ENCODE peak calls at places on chromosome 4, in ten cellular contexts. W, T, O, E, G, J, V, F, I and N are unnamed samples.

GRCh38 chr4:54585321-54586000 is 72.3 kb upstream of the KIT start:
- DNase-seq in J (no peak), F (no peak), E (no peak), V (no peak), I (peak; percentile 66), G (no peak), O (no peak), W (no peak), T (peak; percentile 7), N (no peak)

GRCh38 chr4:31674313-31674947 is 954.3 kb downstream of the PCDH7 start:
- DNase-seq in O (no peak), F (no peak), V (peak; percentile 54), E (no peak), I (peak; percentile 16), G (no peak), W (no peak), J (no peak), T (peak; percentile 22), N (peak; percentile 43)

GRCh38 chr4:100076753-100077152 is 113.5 kb downstream of the DDIT4L start:
- DNase-seq in V (no peak), O (no peak), T (peak; percentile 17), I (no peak), J (no peak), G (no peak), W (no peak), F (no peak), E (no peak), N (peak; percentile 12)

GRCh38 chr4:148258526-148258925 is 183.7 kb downstream of the NR3C2 start:
- DNase-seq in E (no peak), I (no peak), G (no peak), W (no peak), F (no peak), T (no peak), O (no peak), J (no peak), V (no peak), N (no peak)

GRCh38 chr4:141571368-141571767 is 65.0 kb upstream of the IL15 start:
- DNase-seq in W (no peak), I (peak; percentile 39), T (peak; percentile 49), E (no peak), F (no peak), G (no peak), O (no peak), J (no peak), V (no peak), N (peak; percentile 19)

GRCh38 chr4:10619855-10620254 is 64.7 kb downstream of the CLNK start:
- DNase-seq in F (no peak), E (no peak), J (no peak), V (no peak), O (no peak), T (no peak), I (no peak), G (no peak), W (no peak), N (no peak)

GRCh38 chr4:8534129-8534528 is 46.1 kb upstream of the GPR78 start:
- DNase-seq in F (no peak), G (peak; percentile 25), J (no peak), I (peak; percentile 33), W (no peak), V (no peak), T (peak; percentile 24), E (no peak), O (no peak), N (peak; percentile 46)

GRCh38 chr4:183335369-183335940 is 13.2 kb upstream of the CLDN24 start:
- DNase-seq in G (no peak), J (no peak), F (no peak), I (peak; percentile 78), E (peak; percentile 52), W (peak; percentile 86), T (peak; percentile 94), O (no peak), V (peak; percentile 83), N (peak; percentile 73)

GRCh38 chr4:149050840-149051239 is 608.6 kb upstream of the NR3C2 start:
- DNase-seq in E (no peak), I (no peak), F (no peak), O (no peak), G (no peak), V (no peak), J (no peak), T (no peak), W (no peak), N (no peak)

GRCh38 chr4:82721819-82722423 is 76.7 kb downstream of the SCD5 start:
- DNase-seq in G (no peak), J (no peak), V (peak; percentile 16), I (no peak), F (no peak), E (no peak), W (peak; percentile 37), T (no peak), O (no peak), N (peak; percentile 45)

GRCh38 chr4:22179124-22179874 is 230.7 kb upstream of the KCNIP4 start:
- DNase-seq in W (no peak), F (no peak), V (no peak), J (no peak), E (peak; percentile 49), G (no peak), O (no peak), T (peak; percentile 97), I (peak; percentile 86), N (peak; percentile 72)

GRCh38 chr4:45100936-45101818 is 374.8 kb upstream of the GNPDA2 start:
- DNase-seq in W (no peak), F (no peak), E (no peak), T (no peak), O (no peak), I (no peak), V (no peak), G (no peak), J (no peak), N (peak; percentile 23)

GRCh38 chr4:118034061-118034785 is at the start of gene NDST3:
- DNase-seq in J (no peak), I (peak; percentile 34), T (peak; percentile 47), E (no peak), O (peak; percentile 64), F (peak; percentile 67), G (peak; percentile 41), W (peak; percentile 22), V (peak; percentile 89), N (peak; percentile 88)

GRCh38 chr4:109847896-109848442 is at the start of gene LRIT3:
- DNase-seq in F (no peak), T (no peak), O (no peak), J (no peak), W (no peak), I (no peak), V (no peak), G (no peak), E (no peak), N (no peak)

GRCh38 chr4:143405197-143405730 is 68.6 kb downstream of the GAB1 start:
- DNase-seq in I (no peak), G (no peak), E (no peak), V (peak; percentile 40), O (no peak), W (no peak), T (no peak), F (no peak), J (no peak), N (no peak)

GRCh38 chr4:71377561-71377960 is 38.7 kb downstream of the SLC4A4 start:
- DNase-seq in F (no peak), G (no peak), T (peak; percentile 80), V (no peak), J (no peak), W (peak; percentile 70), I (peak; percentile 89), O (no peak), E (no peak), N (peak; percentile 65)

GRCh38 chr4:85677286-85677685 is 202.3 kb downstream of the ARHGAP24 start:
- DNase-seq in T (peak; percentile 41), O (no peak), W (no peak), V (no peak), F (no peak), E (no peak), I (no peak), J (no peak), G (no peak), N (peak; percentile 8)

GRCh38 chr4:17077105-17077504 is 178.7 kb upstream of the LDB2 start:
- DNase-seq in J (peak; percentile 50), F (no peak), G (no peak), I (no peak), W (no peak), O (no peak), T (no peak), V (no peak), E (no peak), N (no peak)

GRCh38 chr4:126583509-126583908 is 1049.2 kb upstream of the INTU start:
- DNase-seq in W (no peak), O (no peak), I (no peak), F (no peak), E (no peak), J (no peak), V (peak; percentile 59), T (peak; percentile 30), G (no peak), N (peak; percentile 44)
- TF ChIP-seq CTCF in W (peak; percentile 47), O (no peak), I (peak; percentile 45), F (no peak), E (peak; percentile 36), J (no peak), V (peak; percentile 47), T (peak; percentile 49), G (peak; percentile 43), N (peak; percentile 53)

DNA sequence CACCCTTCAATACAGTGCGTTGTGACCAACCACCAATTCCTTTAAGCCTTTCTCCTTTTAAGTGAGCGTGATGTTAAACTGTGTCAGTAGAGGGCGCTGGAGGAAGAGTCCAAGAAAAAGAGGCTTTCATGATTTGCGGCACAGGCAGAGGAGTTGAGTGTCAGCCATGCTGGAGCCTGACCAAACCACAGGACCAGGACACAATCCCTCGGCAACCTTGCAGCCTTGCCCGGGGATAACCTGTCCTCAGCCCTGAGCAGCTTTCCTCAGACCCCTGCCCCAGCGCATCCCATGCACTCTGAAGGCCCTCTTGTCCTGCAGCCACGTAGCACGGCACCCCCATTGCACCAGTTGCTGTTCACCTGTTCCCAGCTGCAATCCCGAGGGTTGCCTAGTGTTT is 53.5 kb upstream of the SMIM31 start:
- DNase-seq in T (peak; percentile 4), V (peak; percentile 68), G (no peak), O (no peak), F (no peak), E (no peak), J (no peak), W (no peak), I (no peak), N (peak; percentile 52)
- TF ChIP-seq CTCF in T (peak; percentile 15), V (peak; percentile 66), G (peak; percentile 45), O (no peak), F (no peak), E (no peak), J (no peak), W (peak; percentile 8), I (peak; percentile 35), N (no peak)

DNA sequence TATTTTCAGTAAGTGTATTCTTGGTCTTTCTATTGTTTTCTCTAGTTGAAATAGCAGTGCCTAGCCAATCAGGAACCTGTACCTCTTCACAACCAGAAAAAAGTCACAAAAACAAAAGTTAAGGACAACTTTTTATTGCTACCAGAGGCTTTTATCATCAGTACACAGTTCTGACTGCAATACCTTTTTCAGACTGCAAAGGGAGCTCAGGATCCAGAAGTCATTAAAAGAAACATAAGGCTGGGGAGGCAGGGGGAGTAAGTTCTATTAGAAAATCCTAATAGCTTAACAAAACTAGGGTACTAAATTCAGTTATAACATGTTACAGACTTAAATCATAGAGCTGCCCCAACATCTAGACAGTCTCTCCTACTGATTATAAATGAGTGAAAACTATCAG is 28.8 kb downstream of the CCNI start:
- DNase-seq in F (no peak), I (no peak), T (peak; percentile 47), J (no peak), E (no peak), O (no peak), V (peak; percentile 6), W (no peak), G (no peak), N (peak; percentile 18)
- TF ChIP-seq CTCF in F (peak; percentile 24), I (peak; percentile 47), T (peak; percentile 38), J (no peak), E (peak; percentile 34), O (no peak), V (peak; percentile 27), W (no peak), G (peak; percentile 44), N (peak; percentile 34)

GRCh38 chr4:19486400-19486799 is 765.3 kb upstream of the SLIT2 start:
- DNase-seq in T (no peak), V (peak; percentile 42), O (no peak), G (no peak), J (no peak), W (no peak), I (peak; percentile 14), F (no peak), E (no peak), N (peak; percentile 53)
- TF ChIP-seq CTCF in T (peak; percentile 21), V (peak; percentile 41), O (no peak), G (no peak), J (no peak), W (no peak), I (peak; percentile 61), F (no peak), E (no peak), N (peak; percentile 25)